ENCODE peak calls at places on chromosome 11, in ten cellular contexts. J, X, O, F, S, T, C, A, V and L are unnamed samples. For H3K4me1 and H3K27me3, the result is how much of the 10 kb centered on the place peaks cover.

GRCh38 chr11:28461846-28462245 is 353.7 kb downstream of the METTL15 start:
- DNase-seq in J (no peak), X (no peak), O (no peak), F (no peak), S (no peak), T (peak), C (no peak), A (no peak), V (no peak), L (no peak)

GRCh38 chr11:60994450-60995135 is 23.1 kb downstream of the CD6 start:
- DNase-seq in J (no peak), X (no peak), O (no peak), F (no peak), S (no peak), T (no peak), C (no peak), A (no peak), V (no peak), L (no peak)

GRCh38 chr11:86888164-86888977 is 66.8 kb downstream of the FZD4 start:
- DNase-seq in J (no peak), X (no peak), O (peak), F (no peak), S (no peak), T (peak), C (no peak), A (no peak), V (no peak), L (no peak)

GRCh38 chr11:100545970-100546369 is 141.1 kb upstream of the ARHGAP42 start:
- DNase-seq in J (no peak), X (no peak), O (no peak), F (no peak), S (peak), T (no peak), C (no peak), A (no peak), V (no peak), L (no peak)

GRCh38 chr11:13329670-13330401 is 52.2 kb downstream of the BMAL1 start:
- DNase-seq in J (no peak), X (no peak), O (peak), F (no peak), S (no peak), T (peak), C (no peak), A (no peak), V (peak), L (no peak)

GRCh38 chr11:72576661-72577060 is 97.6 kb downstream of the PDE2A start:
- DNase-seq in J (no peak), X (no peak), O (no peak), F (no peak), S (no peak), T (no peak), C (no peak), A (no peak), V (no peak), L (peak)

GRCh38 chr11:60514055-60514454 is 1.1 kb upstream of the MS4A13 start:
- DNase-seq in J (no peak), X (no peak), O (no peak), F (no peak), S (no peak), T (no peak), C (no peak), A (no peak), V (no peak), L (no peak)

GRCh38 chr11:9077164-9077563 is 14.2 kb downstream of the SCUBE2 start:
- DNase-seq in J (no peak), X (no peak), O (no peak), F (no peak), S (no peak), T (no peak), C (no peak), A (no peak), V (no peak), L (no peak)

GRCh38 chr11:126350811-126351210 is 4.7 kb upstream of the ST3GAL4 start:
- DNase-seq in J (no peak), X (no peak), O (no peak), F (no peak), S (no peak), T (no peak), C (no peak), A (no peak), V (no peak), L (no peak)

GRCh38 chr11:6900327-6900999 is 8.2 kb upstream of the OR2D2 start:
- DNase-seq in J (no peak), X (no peak), O (no peak), F (no peak), S (no peak), T (peak), C (no peak), A (no peak), V (no peak), L (no peak)

GRCh38 chr11:112999518-112999917 is 38.3 kb downstream of the NCAM1 start:
- DNase-seq in J (no peak), X (no peak), O (no peak), F (no peak), S (no peak), T (no peak), C (no peak), A (no peak), V (peak), L (no peak)

GRCh38 chr11:1129666-1130160 is 28.0 kb upstream of the MUC5AC start:
- DNase-seq in J (no peak), X (no peak), O (no peak), F (no peak), S (peak), T (no peak), C (no peak), A (no peak), V (peak), L (no peak)

GRCh38 chr11:96055706-96056387 is 131.9 kb upstream of the MTMR2 start:
- DNase-seq in J (no peak), X (no peak), O (peak), F (no peak), S (peak), T (peak), C (no peak), A (no peak), V (no peak), L (no peak)

GRCh38 chr11:27698872-27699241 is 1.4 kb downstream of the BDNF start:
- DNase-seq in J (peak), X (no peak), O (peak), F (peak), S (peak), T (peak), C (peak), A (peak), V (peak), L (peak)

GRCh38 chr11:4539603-4540219 is 5.3 kb upstream of the OR52M1 start:
- DNase-seq in J (peak), X (peak), O (peak), F (peak), S (peak), T (peak), C (no peak), A (peak), V (peak), L (peak)

DNA sequence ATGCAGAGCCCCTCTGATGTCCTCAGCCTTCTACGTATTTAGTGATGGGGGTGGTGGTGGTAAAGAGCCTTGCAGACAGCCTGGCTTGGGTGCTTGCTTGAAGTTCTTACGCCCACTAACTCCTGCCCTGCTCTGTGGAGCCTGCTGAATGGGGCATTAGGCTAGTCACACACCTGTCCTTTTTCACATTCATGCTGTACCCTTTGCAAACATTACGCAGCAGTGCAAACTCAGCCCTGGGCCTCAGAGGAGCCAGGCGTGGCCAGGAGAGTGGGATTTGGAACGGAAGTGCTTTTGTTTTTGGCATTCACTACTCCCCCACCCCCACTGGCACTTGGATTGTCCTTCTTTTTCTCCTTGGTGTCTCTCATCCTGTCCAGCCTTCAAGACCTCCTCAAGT is 26.5 kb downstream of the ZBTB16 start:
- DNase-seq in J (no peak), X (no peak), O (no peak), F (no peak), S (no peak), T (no peak), C (no peak), A (peak), V (no peak), L (peak)
- H3K4me1 ChIP-seq in J (half or more), X (half or more), O (under half), F (under half), S (half or more), T (under half), C (under half), A (half or more), V (under half), L (half or more)

GRCh38 chr11:121606354-121606753 is 153.6 kb upstream of the SORL1-AS1 start:
- DNase-seq in J (no peak), X (no peak), O (peak), F (no peak), S (no peak), T (peak), C (no peak), A (no peak), V (no peak), L (no peak)

GRCh38 chr11:121604152-121604551 is 151.4 kb upstream of the SORL1-AS1 start:
- DNase-seq in J (no peak), X (no peak), O (no peak), F (no peak), S (no peak), T (no peak), C (no peak), A (no peak), V (no peak), L (no peak)

GRCh38 chr11:121608545-121609098 is 155.9 kb upstream of the SORL1-AS1 start:
- DNase-seq in J (no peak), X (no peak), O (no peak), F (no peak), S (no peak), T (no peak), C (no peak), A (no peak), V (no peak), L (no peak)

DNA sequence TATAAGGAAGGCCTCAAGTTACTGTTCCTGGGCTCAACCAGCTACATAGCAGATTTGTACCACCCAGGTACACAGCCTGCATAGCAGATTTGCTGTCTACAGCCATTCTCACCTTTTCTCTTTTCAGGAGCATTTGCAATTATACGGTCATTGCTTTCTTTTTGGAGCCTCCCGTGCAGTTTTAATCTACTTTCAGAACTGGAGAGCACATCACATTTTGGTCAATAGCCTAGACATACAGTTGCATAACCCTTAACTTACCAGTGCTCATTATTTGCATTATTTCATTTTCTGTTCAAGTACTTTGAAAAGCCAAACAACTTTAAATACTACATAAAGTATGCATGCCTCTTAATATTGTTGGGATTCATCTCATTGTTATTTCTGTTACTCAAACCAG is 150.5 kb upstream of the SORL1-AS1 start:
- DNase-seq in J (no peak), X (no peak), O (no peak), F (no peak), S (no peak), T (no peak), C (no peak), A (no peak), V (no peak), L (no peak)
- H3K27me3 ChIP-seq in J (under half), X (under half), O (under half), F (under half), S (under half), T (under half), C (under half), A (under half), V (under half), L (under half)

GRCh38 chr11:85663781-85664560 is 958 bp downstream of the CREBZF start:
- DNase-seq in J (peak), X (peak), O (peak), F (peak), S (peak), T (peak), C (no peak), A (peak), V (peak), L (peak)
- H3K4me1 ChIP-seq in J (half or more), X (half or more), O (under half), F (under half), S (under half), T (under half), C (under half), A (under half), V (under half), L (under half)

DNA sequence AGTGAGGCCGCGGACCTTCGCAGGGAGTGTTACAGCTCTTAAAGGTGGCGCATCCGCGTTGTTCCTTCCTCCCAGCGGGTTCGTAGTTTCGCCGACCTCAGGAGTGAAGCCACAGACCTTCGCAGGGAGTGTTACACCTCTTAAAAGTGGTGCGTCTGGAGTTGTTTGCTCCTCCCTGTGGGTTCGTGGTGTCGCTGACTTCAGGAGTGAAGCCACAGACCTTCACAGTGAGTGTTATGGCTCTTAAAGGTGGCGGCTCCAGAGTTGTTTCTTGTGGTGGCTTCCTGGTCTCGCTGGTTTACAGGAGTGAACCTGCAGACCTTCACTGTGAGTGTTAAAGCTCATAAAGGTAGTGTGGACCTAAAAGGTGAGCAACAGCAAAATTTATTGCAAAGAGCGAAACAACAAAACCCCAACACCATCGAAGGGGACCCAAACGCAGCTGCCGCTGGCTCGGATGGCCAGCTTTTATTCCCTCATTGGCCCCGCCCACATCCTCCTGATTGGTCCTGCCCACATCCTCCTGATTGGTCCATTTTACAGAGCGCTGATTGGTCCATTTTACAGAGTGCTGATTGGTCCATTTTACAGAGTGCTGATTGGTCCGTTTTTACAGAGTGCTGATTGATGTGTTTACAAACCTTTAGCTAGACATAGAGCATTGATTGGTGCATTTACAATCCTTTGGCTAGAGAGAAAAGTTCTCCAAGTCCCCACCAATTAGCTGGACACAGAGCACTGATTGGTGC is 1.2 kb upstream of the TMEM45B start:
- DNase-seq in J (no peak), X (no peak), O (no peak), F (no peak), S (peak), T (no peak), C (no peak), A (no peak), V (peak), L (no peak)
- H3K27me3 ChIP-seq in J (half or more), X (under half), O (under half), F (under half), S (half or more), T (under half), C (under half), A (under half), V (under half), L (under half)

DNA sequence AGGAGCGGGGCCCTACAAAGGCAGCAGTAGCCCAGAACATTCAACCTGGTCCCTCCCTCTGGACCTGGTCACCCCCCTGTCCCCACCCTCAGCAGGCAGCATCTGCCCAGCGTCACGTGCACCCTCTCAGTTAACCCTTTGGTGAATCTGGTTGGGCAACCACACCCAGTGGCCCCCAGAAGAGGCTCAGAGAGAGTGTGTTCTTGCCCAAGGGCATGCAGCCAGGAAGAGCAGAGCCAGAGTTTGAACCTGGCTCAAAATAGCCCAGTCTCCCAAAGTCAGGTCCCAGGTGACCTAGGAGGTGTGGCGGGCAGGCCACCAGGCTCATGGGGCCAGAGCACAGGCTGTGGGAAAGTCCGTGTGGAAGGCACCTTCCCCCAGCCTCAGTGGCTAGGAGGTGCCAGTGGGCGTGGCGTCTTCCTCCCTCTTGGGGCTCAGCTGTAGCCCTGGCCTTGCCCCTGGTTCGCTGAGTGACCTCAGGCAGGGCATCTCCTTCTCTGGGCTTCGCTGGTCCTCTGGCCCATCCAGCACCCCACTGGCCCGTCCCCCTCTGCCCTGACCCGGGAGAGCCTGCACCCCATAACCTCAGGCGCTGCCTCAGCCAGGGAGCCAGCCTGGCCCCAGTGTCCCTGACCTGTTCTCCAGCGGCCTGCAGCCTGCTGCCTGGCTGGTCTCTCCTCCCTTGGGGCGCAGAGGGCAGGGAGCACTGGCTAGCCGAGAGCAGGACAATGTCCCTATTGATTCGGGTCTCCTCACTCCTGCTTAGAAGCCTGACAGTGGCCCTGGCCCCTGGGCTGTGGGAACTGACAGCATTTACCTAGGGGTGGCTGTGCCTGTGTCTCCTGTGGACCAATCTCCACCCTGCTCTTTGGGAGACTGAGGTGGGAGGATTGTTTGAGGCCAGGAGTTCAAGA is 7.0 kb downstream of the ALDH3B1 start:
- DNase-seq in J (no peak), X (no peak), O (no peak), F (no peak), S (no peak), T (no peak), C (no peak), A (peak), V (no peak), L (no peak)
- H3K4me1 ChIP-seq in J (under half), X (under half), O (under half), F (under half), S (under half), T (under half), C (under half), A (under half), V (under half), L (under half)

GRCh38 chr11:124864892-124865180 is 396 bp upstream of the ROBO3 start:
- DNase-seq in J (no peak), X (no peak), O (no peak), F (peak), S (no peak), T (no peak), C (no peak), A (no peak), V (no peak), L (no peak)
- H3K27me3 ChIP-seq in J (half or more), X (under half), O (half or more), F (under half), S (half or more), T (half or more), C (half or more), A (under half), V (half or more), L (half or more)